ENCODE peak calls at places on chromosomes 7 and 10, in five cellular contexts. F is transverse colon, V is spleen, K is right lobe of liver, Q is H1. N is an unnamed sample.

GRCh38 chr10:17430647-17431355 is 23.6 kb downstream of the ST8SIA6 start:
- DNase-seq in F (peak; percentile 72), Q (no peak), K (peak; percentile 53), V (no peak), N (peak; percentile 87)

GRCh38 chr10:62511656-62512055 is 137.5 kb downstream of the ZNF365 start:
- DNase-seq in Q (no peak), K (no peak), V (no peak), F (no peak), N (no peak)

GRCh38 chr7:19747740-19748339 is 25.6 kb downstream of the TMEM196 start:
- DNase-seq in F (no peak), K (no peak), Q (no peak), V (no peak), N (peak; percentile 43)

GRCh38 chr7:156376317-156376716 is 264.3 kb upstream of the RNF32 start:
- DNase-seq in Q (no peak), F (no peak), V (no peak), K (no peak), N (no peak)

GRCh38 chr7:16347461-16348192 is 73.7 kb downstream of the CRPPA start:
- DNase-seq in Q (no peak), K (no peak), F (no peak), V (no peak), N (no peak)

GRCh38 chr7:87875151-87876039 is 765 bp downstream of the SLC25A40 start:
- DNase-seq in Q (no peak), V (peak; percentile 92), F (peak; percentile 41), K (peak; percentile 61), N (peak; percentile 5)

GRCh38 chr7:118053353-118053752 is 130.6 kb upstream of the LSM8 start:
- DNase-seq in F (no peak), K (peak; percentile 49), V (no peak), Q (no peak), N (no peak)

GRCh38 chr10:97475936-97476594 is 22.2 kb downstream of the MMS19 start:
- DNase-seq in F (no peak), K (no peak), V (no peak), Q (no peak), N (no peak)

GRCh38 chr7:150823010-150823409 is 22.4 kb downstream of the TMEM176A start:
- DNase-seq in K (no peak), V (no peak), F (no peak), Q (no peak), N (no peak)

GRCh38 chr10:90912176-90912575 is 8.7 kb downstream of the ANKRD1 start:
- DNase-seq in K (no peak), Q (no peak), V (no peak), F (no peak), N (no peak)

GRCh38 chr7:36406156-36406555 is 16.5 kb downstream of the ANLN start:
- DNase-seq in K (no peak), Q (peak; percentile 9), F (no peak), V (no peak), N (peak; percentile 40)

GRCh38 chr7:109751241-109751640 is 1181.6 kb downstream of the DNAJB9 start:
- DNase-seq in K (no peak), Q (no peak), F (no peak), V (no peak), N (no peak)

GRCh38 chr10:35359056-35359455 is 22.7 kb downstream of the CCNY start:
- DNase-seq in F (no peak), Q (no peak), K (no peak), V (no peak), N (no peak)

GRCh38 chr7:46752881-46753366 is 829.0 kb downstream of the TNS3 start:
- DNase-seq in F (no peak), V (no peak), Q (no peak), K (no peak), N (peak; percentile 95)

GRCh38 chr10:5492929-5493576 is 6.3 kb downstream of the CALML5 start:
- DNase-seq in V (no peak), K (no peak), F (no peak), Q (no peak), N (no peak)

GRCh38 chr10:9625266-9625776 is 1392.4 kb upstream of the CELF2 start:
- DNase-seq in F (no peak), Q (no peak), V (no peak), K (no peak), N (no peak)

GRCh38 chr7:82859106-82859850 is 303.4 kb downstream of the PCLO start:
- DNase-seq in F (no peak), K (no peak), V (no peak), Q (no peak), N (peak; percentile 65)

GRCh38 chr7:30548762-30549344 is 44.2 kb upstream of the GGCT start:
- DNase-seq in V (no peak), K (peak; percentile 55), Q (no peak), F (peak; percentile 71), N (peak; percentile 82)

GRCh38 chr10:7756360-7756992 is 31.3 kb downstream of the KIN start:
- DNase-seq in K (peak; percentile 34), V (no peak), Q (no peak), F (peak; percentile 20), N (peak; percentile 52)

GRCh38 chr10:114634607-114634974 is 23.5 kb downstream of the ABLIM1 start:
- DNase-seq in F (no peak), V (no peak), Q (peak; percentile 17), K (peak; percentile 43), N (peak; percentile 96)

GRCh38 chr7:32034052-32034451 is 36.2 kb downstream of the PDE1C start:
- DNase-seq in Q (no peak), F (no peak), K (no peak), V (no peak), N (no peak)

GRCh38 chr10:95233377-95234034 is 39.5 kb downstream of the ACSM6 start:
- DNase-seq in V (no peak), Q (no peak), F (no peak), K (no peak), N (no peak)

GRCh38 chr10:62870866-62871265 is 54.7 kb upstream of the EGR2 start:
- DNase-seq in V (no peak), Q (no peak), K (no peak), F (no peak), N (no peak)

GRCh38 chr7:131157530-131158243 is 170.0 kb upstream of the MKLN1 start:
- DNase-seq in K (no peak), Q (no peak), F (peak; percentile 18), V (no peak), N (no peak)

GRCh38 chr10:102673961-102674511 is 29.8 kb downstream of the TRIM8 start:
- DNase-seq in Q (no peak), F (peak; percentile 47), V (peak; percentile 86), K (peak; percentile 51), N (peak; percentile 41)

GRCh38 chr10:69439350-69439739 is 11.9 kb upstream of the TSPAN15 start:
- DNase-seq in K (no peak), V (peak; percentile 75), Q (no peak), F (peak; percentile 68), N (no peak)

GRCh38 chr7:100401811-100402210 is 26.7 kb downstream of the ZCWPW1 start:
- DNase-seq in Q (no peak), K (no peak), F (no peak), V (no peak), N (no peak)

GRCh38 chr10:30788307-30788706 is 158.8 kb upstream of the LYZL2 start:
- DNase-seq in K (no peak), F (no peak), Q (no peak), V (no peak), N (peak; percentile 72)

GRCh38 chr7:4681922-4682620 is at the start of gene FOXK1:
- DNase-seq in V (peak; percentile 95), Q (no peak), K (peak; percentile 83), F (peak; percentile 81), N (peak; percentile 39)

GRCh38 chr10:63935705-63936104 is 414.5 kb downstream of the REEP3 start:
- DNase-seq in Q (no peak), V (no peak), K (no peak), F (no peak), N (no peak)

GRCh38 chr10:134743-135600 is at the start of gene ZMYND11:
- DNase-seq in K (peak; percentile 71), Q (no peak), F (peak; percentile 68), V (peak; percentile 92), N (peak; percentile 54)
- TF ChIP-seq POLR2A in K (no peak), Q (peak; percentile 73), F (no peak), V (no peak), N (peak; percentile 29)

GRCh38 chr10:109881481-109881880 is 41.8 kb downstream of the XPNPEP1 start:
- DNase-seq in K (no peak), Q (no peak), V (no peak), F (no peak), N (no peak)

GRCh38 chr10:109883859-109884771 is 39.2 kb downstream of the XPNPEP1 start:
- DNase-seq in F (peak; percentile 51), V (peak; percentile 83), Q (peak; percentile 81), K (peak; percentile 54), N (peak; percentile 93)

GRCh38 chr10:109886037-109886787 is 37.1 kb downstream of the XPNPEP1 start:
- DNase-seq in K (no peak), F (no peak), Q (no peak), V (no peak), N (no peak)

GRCh38 chr10:109880886-109881467 is 42.3 kb downstream of the XPNPEP1 start:
- DNase-seq in V (no peak), Q (no peak), F (no peak), K (no peak), N (no peak)

GRCh38 chr10:109882251-109883057 is 40.9 kb downstream of the XPNPEP1 start:
- DNase-seq in Q (no peak), F (no peak), K (no peak), V (no peak), N (no peak)
- H3K36me3 ChIP-seq in Q (peaks cover 13% of the 10 kb centered on the region), F (peaks cover 36% of the 10 kb centered on the region), K (no peaks in the 10 kb centered on the region), V (peaks cover 45% of the 10 kb centered on the region), N (peaks cover 13% of the 10 kb centered on the region)

GRCh38 chr7:41648506-41648905 is 54.4 kb downstream of the INHBA start:
- DNase-seq in K (no peak), F (no peak), Q (no peak), V (no peak), N (no peak)

GRCh38 chr7:41655470-41655869 is 47.4 kb downstream of the INHBA start:
- DNase-seq in V (no peak), Q (no peak), K (no peak), F (no peak), N (peak; percentile 68)

GRCh38 chr7:41656357-41656756 is 46.5 kb downstream of the INHBA start:
- DNase-seq in Q (no peak), F (no peak), V (no peak), K (no peak), N (peak; percentile 92)

GRCh38 chr7:41652265-41652664 is 50.6 kb downstream of the INHBA start:
- DNase-seq in K (no peak), Q (no peak), V (no peak), F (no peak), N (no peak)
- TF ChIP-seq POLR2A in K (no peak), Q (no peak), V (no peak), F (no peak), N (no peak)

GRCh38 chr10:79308969-79309665 is 38.2 kb upstream of the PPIF start:
- DNase-seq in K (no peak), F (no peak), Q (no peak), V (peak; percentile 74), N (no peak)
- H3K36me3 ChIP-seq in K (peaks cover 5% of the 10 kb centered on the region), F (peaks cover 54% of the 10 kb centered on the region), Q (peaks cover 12% of the 10 kb centered on the region), V (peaks cover 78% of the 10 kb centered on the region), N (peaks cover 15% of the 10 kb centered on the region)

N was measured in endothelial cell of umbilical vein.